ENCODE peak calls at places on chromosomes 1 and 21, in seven cellular contexts. B, S, F, P, I, Z and T are unnamed samples.

GRCh38 chr1:247293047-247293446 is 37.2 kb downstream of the VN1R5 start:
- ATAC-seq in B (no peak), S (no peak), Z (peak), F (no peak), P (no peak), I (no peak), T (no peak)

GRCh38 chr1:111538343-111539035 is 35.1 kb upstream of the ADORA3 start:
- ATAC-seq in B (no peak), P (no peak), F (no peak), Z (peak), I (no peak), S (no peak), T (no peak)

GRCh38 chr1:167322483-167322882 is 101.8 kb downstream of the POU2F1 start:
- ATAC-seq in Z (no peak), S (no peak), B (no peak), F (no peak), I (no peak), P (no peak), T (no peak)

GRCh38 chr1:214332950-214333798 is 52.2 kb downstream of the SMYD2 start:
- ATAC-seq in S (no peak), Z (peak), F (peak), I (no peak), P (peak), B (no peak), T (no peak)

GRCh38 chr1:100452641-100453040 is 85.3 kb upstream of the GPR88 start:
- ATAC-seq in S (peak), F (no peak), B (peak), I (peak), Z (no peak), P (no peak), T (peak)

GRCh38 chr1:229114315-229114714 is 156.6 kb upstream of the RAB4A start:
- ATAC-seq in B (no peak), S (no peak), Z (no peak), I (no peak), P (no peak), F (no peak), T (no peak)

GRCh38 chr21:31201144-31201543 is 142.9 kb downstream of the TIAM1 start:
- ATAC-seq in P (peak), B (no peak), F (no peak), I (no peak), Z (no peak), S (no peak), T (no peak)

GRCh38 chr1:219938706-219939105 is 10.3 kb upstream of the SLC30A10 start:
- ATAC-seq in B (no peak), Z (peak), S (no peak), F (no peak), I (no peak), P (no peak), T (peak)

GRCh38 chr1:117796226-117796625 is 133.2 kb downstream of the GDAP2 start:
- ATAC-seq in Z (peak), P (no peak), S (no peak), F (no peak), B (no peak), I (no peak), T (no peak)

GRCh38 chr1:94599090-94599813 is 57.7 kb upstream of the F3 start:
- ATAC-seq in S (no peak), I (no peak), B (no peak), P (peak), Z (peak), F (no peak), T (no peak)

GRCh38 chr1:217526636-217527035 is 104.3 kb downstream of the GPATCH2 start:
- ATAC-seq in I (no peak), F (no peak), P (no peak), S (no peak), Z (no peak), B (no peak), T (no peak)

GRCh38 chr1:112904071-112904830 is 51.7 kb downstream of the SLC16A1 start:
- ATAC-seq in B (peak), I (no peak), F (no peak), P (no peak), Z (peak), S (peak), T (peak)

GRCh38 chr1:205858141-205858961 is 8.4 kb upstream of the PM20D1 start:
- ATAC-seq in F (no peak), S (no peak), B (no peak), P (no peak), Z (no peak), I (no peak), T (no peak)